ENCODE peak calls at places on chromosomes 4 and X, in ten cellular contexts. Z is HFFc6; A is prostate gland; G is H4; O is AG09309; I is stimulated activated CD8-positive, alpha-beta memory T cell treated with anti-CD3 and anti-CD28 coated beads, Interleukin-15, amount 100 ng/mL, for 24 hours; M is cardiac fibroblast; V is activated CD4-positive, CD25-positive, alpha-beta regulatory T cell treated with anti-CD3 and anti-CD28 coated beads, Interleukin-2, amount 50 U/mL, for 72 hours; H is NCI-H1092 treated with DMSO at 0.1 percent for 48 hours; W is hypothalamus. C is an unnamed sample.

GRCh38 chrX:12814434-12814833 is 23.2 kb downstream of the PRPS2 start:
- DNase-seq in V (no peak), H (peak), M (peak), A (peak), O (peak), G (peak), W (no peak), I (no peak), Z (peak), C (no peak)

GRCh38 chrX:115372026-115372610 is 82.6 kb downstream of the LUZP4 start:
- DNase-seq in Z (peak), V (no peak), M (peak), A (no peak), H (no peak), W (no peak), G (peak), I (no peak), O (no peak), C (peak)

GRCh38 chr4:185834778-185835177 is 22.8 kb upstream of the SORBS2 start:
- DNase-seq in M (no peak), H (no peak), V (no peak), Z (no peak), I (no peak), A (no peak), O (no peak), W (no peak), G (no peak), C (no peak)

GRCh38 chr4:128287159-128287870 is at the start of gene PGRMC2:
- DNase-seq in O (no peak), W (no peak), V (no peak), H (peak), A (no peak), G (peak), M (peak), Z (peak), I (peak), C (no peak)

GRCh38 chr4:89519771-89520170 is 212.2 kb upstream of the GPRIN3 start:
- DNase-seq in I (no peak), A (no peak), W (no peak), Z (no peak), G (no peak), V (no peak), O (no peak), M (no peak), H (no peak), C (no peak)

GRCh38 chrX:44675364-44676024 is 132.8 kb upstream of the FUNDC1 start:
- DNase-seq in A (peak), M (peak), V (no peak), I (no peak), G (peak), O (peak), H (peak), W (no peak), Z (peak), C (no peak)

GRCh38 chr4:183147191-183147590 is 48.1 kb downstream of the WWC2 start:
- DNase-seq in G (no peak), V (no peak), M (no peak), W (no peak), Z (no peak), A (no peak), I (no peak), O (no peak), H (no peak), C (no peak)

GRCh38 chrX:1582686-1583437 is 8.5 kb upstream of the AKAP17A start:
- DNase-seq in G (peak), Z (peak), H (no peak), O (no peak), I (no peak), V (peak), A (no peak), M (no peak), W (no peak), C (peak)

GRCh38 chr4:158807696-158808095 is 38.9 kb downstream of the FNIP2 start:
- DNase-seq in Z (no peak), W (no peak), G (no peak), M (no peak), H (no peak), I (no peak), V (no peak), O (no peak), A (no peak), C (no peak)

GRCh38 chr4:122635205-122635604 is 14.3 kb upstream of the IL21 start:
- DNase-seq in I (no peak), M (no peak), A (no peak), O (no peak), Z (no peak), H (no peak), V (no peak), W (no peak), G (no peak), C (no peak)

C was measured in HCT116.